ENCODE peak calls at places on chromosomes 1 and 21, in eight cellular contexts. L is mammary epithelial cell, H is breast epithelium, F is SJCRH30, S is ovary, M is aorta, E is heart right ventricle, N is transverse colon. K is an unnamed sample. For H3K36me3 and H3K4me1, the result is how much of the 10 kb centered on the place peaks cover.

GRCh38 chr1:54109131-54110105 is 43.4 kb downstream of the CDCP2 start:
- DNase-seq in L (no peak), H (no peak), F (no peak), S (no peak), M (no peak), E (no peak), N (no peak), K (peak)

GRCh38 chr1:91505086-91505485 is 4.4 kb downstream of the CDC7 start:
- DNase-seq in L (no peak), H (no peak), F (no peak), S (no peak), M (no peak), E (no peak), N (no peak), K (peak)

GRCh38 chr1:200041337-200042118 is 14.0 kb downstream of the NR5A2 start:
- DNase-seq in L (no peak), H (no peak), F (no peak), S (no peak), M (no peak), E (no peak), N (no peak), K (no peak)

GRCh38 chr1:21468597-21468996 is 28.7 kb downstream of the NBPF3 start:
- DNase-seq in L (no peak), H (no peak), F (no peak), S (no peak), M (no peak), E (no peak), N (no peak), K (no peak)

GRCh38 chr1:207885129-207886032 is 25.5 kb downstream of the CD34 start:
- DNase-seq in L (peak), H (peak), F (peak), S (peak), M (peak), E (peak), N (peak), K (peak)

GRCh38 chr1:55725378-55725777 is 510.2 kb upstream of the USP24 start:
- DNase-seq in L (peak), H (no peak), F (no peak), S (no peak), M (no peak), E (no peak), N (no peak), K (no peak)

GRCh38 chr1:39818482-39818881 is 29.8 kb upstream of the BMP8B start:
- DNase-seq in L (no peak), H (no peak), F (no peak), S (no peak), M (no peak), E (no peak), N (peak), K (no peak)

GRCh38 chr1:164706596-164706995 is 147.6 kb downstream of the PBX1 start:
- DNase-seq in L (peak), H (no peak), F (no peak), S (no peak), M (no peak), E (no peak), N (no peak), K (no peak)

GRCh38 chr1:19762175-19762779 is 37.4 kb downstream of the TMCO4 start:
- DNase-seq in L (no peak), H (no peak), F (peak), S (peak), M (no peak), E (no peak), N (peak), K (peak)

GRCh38 chr1:227958617-227959324 is 11.0 kb upstream of the WNT9A start:
- DNase-seq in L (no peak), H (peak), F (no peak), S (no peak), M (no peak), E (no peak), N (no peak), K (no peak)

DNA sequence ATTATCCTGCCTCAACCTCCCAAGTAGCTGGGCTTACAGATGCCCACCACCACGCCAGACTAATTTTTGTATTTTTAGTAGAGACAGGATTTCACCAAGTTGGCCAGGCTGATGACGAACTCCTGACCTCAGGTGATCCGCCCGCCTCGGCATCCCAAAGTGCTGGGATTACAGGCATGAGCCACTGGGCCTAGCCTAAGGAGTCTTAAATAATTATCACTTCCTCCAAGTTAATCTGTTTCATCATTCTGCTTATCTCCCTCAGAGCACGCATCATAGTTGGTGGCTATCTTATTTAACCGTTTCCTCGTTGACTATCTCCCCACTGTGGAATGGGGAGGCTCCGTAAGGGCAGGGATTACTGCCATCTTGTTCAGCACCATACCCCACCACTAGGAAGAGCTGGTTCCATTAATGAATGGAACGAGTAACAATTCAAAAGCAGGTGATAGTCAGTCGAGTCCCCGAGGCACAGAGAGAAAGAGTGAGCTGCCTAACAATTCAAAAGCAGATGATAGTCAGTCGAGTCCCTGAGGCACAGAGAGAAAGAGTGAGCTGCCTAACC is 52.7 kb downstream of the GLUL start:
- DNase-seq in L (no peak), H (no peak), F (no peak), S (no peak), M (no peak), E (no peak), N (no peak), K (no peak)
- H3K27ac ChIP-seq in L (no peak), H (peak), F (no peak), S (no peak), M (no peak), E (no peak), N (no peak), K (no peak)

GRCh38 chr1:28740118-28740517 is 3.4 kb downstream of the YTHDF2 start:
- DNase-seq in L (peak), H (no peak), F (no peak), S (no peak), M (no peak), E (no peak), N (no peak), K (no peak)
- H3K36me3 ChIP-seq in L (under half), H (under half), F (half or more), S (under half), M (under half), E (half or more), N (under half), K (under half)

GRCh38 chr21:29298348-29299045 is at the start of gene BACH1:
- DNase-seq in L (peak), H (peak), F (peak), S (peak), M (peak), E (peak), N (peak), K (peak)

GRCh38 chr21:29293495-29293894 is 5.2 kb upstream of the BACH1 start:
- DNase-seq in L (no peak), H (no peak), F (no peak), S (no peak), M (no peak), E (no peak), N (no peak), K (no peak)

GRCh38 chr21:29296452-29296851 is 2.3 kb upstream of the BACH1 start:
- DNase-seq in L (no peak), H (no peak), F (no peak), S (no peak), M (no peak), E (no peak), N (no peak), K (no peak)

GRCh38 chr21:29297483-29298347 is 1.0 kb upstream of the BACH1 start:
- DNase-seq in L (no peak), H (peak), F (no peak), S (no peak), M (no peak), E (no peak), N (peak), K (no peak)

GRCh38 chr21:29295066-29295650 is 3.6 kb upstream of the BACH1 start:
- DNase-seq in L (no peak), H (no peak), F (no peak), S (no peak), M (no peak), E (no peak), N (peak), K (no peak)
- H3K4me1 ChIP-seq in L (under half), H (under half), F (under half), S (under half), M (under half), E (under half), N (under half), K (under half)

GRCh38 chr1:217948741-217949140 is 317.6 kb downstream of the SPATA17 start:
- DNase-seq in L (peak), H (no peak), F (no peak), S (no peak), M (no peak), E (no peak), N (no peak), K (no peak)

GRCh38 chr1:217953330-217953729 is 322.2 kb downstream of the SPATA17 start:
- DNase-seq in L (no peak), H (no peak), F (no peak), S (no peak), M (no peak), E (no peak), N (no peak), K (no peak)

GRCh38 chr1:217955723-217956122 is 324.6 kb downstream of the SPATA17 start:
- DNase-seq in L (no peak), H (no peak), F (no peak), S (no peak), M (no peak), E (no peak), N (no peak), K (no peak)

GRCh38 chr1:217953922-217954321 is 322.8 kb downstream of the SPATA17 start:
- DNase-seq in L (peak), H (peak), F (no peak), S (no peak), M (no peak), E (no peak), N (no peak), K (no peak)
- H3K27ac ChIP-seq in L (no peak), H (no peak), F (no peak), S (no peak), M (no peak), E (no peak), N (no peak), K (no peak)

DNA sequence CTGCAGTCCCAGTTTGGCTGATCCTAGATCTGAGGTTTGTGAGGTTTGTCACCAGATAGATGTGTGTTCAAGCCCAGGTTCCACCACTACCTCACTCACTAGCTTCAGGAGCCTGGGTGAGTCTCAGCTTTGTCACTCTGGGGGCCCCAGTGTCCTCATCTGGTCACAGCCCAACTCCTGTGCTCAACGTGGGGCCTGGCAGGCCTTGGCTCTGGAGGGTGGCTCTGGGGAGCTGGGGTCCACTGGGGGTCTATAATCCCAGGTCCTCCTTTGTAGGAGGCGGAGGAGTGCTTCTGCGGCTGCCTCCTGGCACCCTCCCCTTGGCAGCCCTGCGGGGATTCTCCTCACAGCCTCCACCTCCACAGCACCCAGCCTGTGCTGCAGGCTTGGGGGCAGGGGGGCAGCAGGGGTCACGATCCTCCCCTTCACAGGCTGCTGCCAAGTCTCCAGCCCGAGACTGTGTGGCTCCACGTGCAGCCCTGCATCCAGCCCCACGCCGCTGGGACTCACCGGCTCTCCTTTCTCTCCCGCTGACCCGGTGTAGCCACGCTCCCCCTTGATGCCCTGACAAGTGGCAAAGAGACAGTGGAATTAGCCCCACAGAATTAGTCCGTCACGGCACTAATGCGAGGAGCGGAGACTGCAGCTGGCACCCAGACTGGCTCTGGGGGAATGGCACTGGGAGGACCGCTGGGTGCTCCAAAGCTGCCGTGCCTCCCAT is 22.5 kb upstream of the PEF1 start:
- DNase-seq in L (no peak), H (no peak), F (no peak), S (no peak), M (no peak), E (no peak), N (no peak), K (no peak)
- H3K36me3 ChIP-seq in L (under half), H (under half), F (under half), S (under half), M (under half), E (under half), N (under half), K (under half)

GRCh38 chr1:167747988-167748387 is 26.2 kb downstream of the MPZL1 start:
- DNase-seq in L (no peak), H (no peak), F (no peak), S (no peak), M (no peak), E (no peak), N (no peak), K (no peak)
- H3K4me1 ChIP-seq in L (half or more), H (under half), F (under half), S (under half), M (under half), E (under half), N (under half), K (under half)

GRCh38 chr1:218498061-218498938 is 153.2 kb downstream of the TGFB2 start:
- DNase-seq in L (peak), H (no peak), F (no peak), S (no peak), M (no peak), E (no peak), N (no peak), K (no peak)

GRCh38 chr1:218494449-218494852 is 149.3 kb downstream of the TGFB2 start:
- DNase-seq in L (no peak), H (no peak), F (no peak), S (no peak), M (no peak), E (no peak), N (no peak), K (no peak)

GRCh38 chr1:218494000-218494399 is 148.9 kb downstream of the TGFB2 start:
- DNase-seq in L (no peak), H (no peak), F (no peak), S (no peak), M (no peak), E (no peak), N (no peak), K (no peak)

GRCh38 chr1:218495931-218496330 is 150.8 kb downstream of the TGFB2 start:
- DNase-seq in L (no peak), H (no peak), F (no peak), S (no peak), M (no peak), E (no peak), N (no peak), K (no peak)

GRCh38 chr1:218496561-218496960 is 151.4 kb downstream of the TGFB2 start:
- DNase-seq in L (peak), H (no peak), F (peak), S (no peak), M (no peak), E (no peak), N (no peak), K (no peak)
- H3K27ac ChIP-seq in L (peak), H (no peak), F (peak), S (no peak), M (no peak), E (no peak), N (peak), K (no peak)

GRCh38 chr1:225873281-225873850 is 8.8 kb downstream of the TMEM63A start:
- DNase-seq in L (no peak), H (no peak), F (no peak), S (no peak), M (no peak), E (no peak), N (no peak), K (no peak)

GRCh38 chr1:225872075-225872430 is 10.1 kb downstream of the TMEM63A start:
- DNase-seq in L (no peak), H (no peak), F (no peak), S (no peak), M (no peak), E (no peak), N (no peak), K (no peak)

GRCh38 chr1:225876900-225877510 is 5.2 kb downstream of the TMEM63A start:
- DNase-seq in L (no peak), H (no peak), F (no peak), S (no peak), M (no peak), E (no peak), N (no peak), K (no peak)

GRCh38 chr1:225875044-225875822 is 6.9 kb downstream of the TMEM63A start:
- DNase-seq in L (peak), H (peak), F (no peak), S (no peak), M (no peak), E (no peak), N (peak), K (no peak)

GRCh38 chr1:225874431-225874830 is 7.7 kb downstream of the TMEM63A start:
- DNase-seq in L (no peak), H (no peak), F (no peak), S (no peak), M (no peak), E (no peak), N (no peak), K (no peak)
- H3K36me3 ChIP-seq in L (under half), H (under half), F (under half), S (under half), M (under half), E (half or more), N (under half), K (under half)

GRCh38 chr1:101121975-101122374 is 96.4 kb upstream of the DPH5 start:
- DNase-seq in L (no peak), H (no peak), F (no peak), S (no peak), M (no peak), E (no peak), N (no peak), K (no peak)

GRCh38 chr1:101121515-101121914 is 95.9 kb upstream of the DPH5 start:
- DNase-seq in L (no peak), H (no peak), F (no peak), S (no peak), M (no peak), E (no peak), N (no peak), K (no peak)

GRCh38 chr1:101122452-101123166 is 97.0 kb upstream of the DPH5 start:
- DNase-seq in L (peak), H (no peak), F (no peak), S (no peak), M (no peak), E (no peak), N (no peak), K (no peak)

GRCh38 chr1:101120868-101121267 is 95.3 kb upstream of the DPH5 start:
- DNase-seq in L (no peak), H (no peak), F (no peak), S (no peak), M (no peak), E (no peak), N (no peak), K (no peak)

GRCh38 chr1:101124405-101124804 is 98.8 kb upstream of the DPH5 start:
- DNase-seq in L (peak), H (no peak), F (no peak), S (no peak), M (no peak), E (no peak), N (no peak), K (no peak)
- H3K4me1 ChIP-seq in L (under half), H (under half), F (under half), S (under half), M (under half), E (under half), N (under half), K (under half)

GRCh38 chr21:37435120-37435519 is 68.5 kb downstream of the DYRK1A start:
- DNase-seq in L (peak), H (no peak), F (peak), S (no peak), M (peak), E (no peak), N (no peak), K (peak)
- H3K27ac ChIP-seq in L (no peak), H (no peak), F (peak), S (no peak), M (no peak), E (no peak), N (no peak), K (no peak)

K was measured in testis.